ENCODE peak calls at places on chromosomes 1 and 21, in four cellular contexts. F, Q, G and C are unnamed samples.

GRCh38 chr1:29683472-29683871 is 447.1 kb downstream of the PTPRU start:
- DNase-seq in F (no peak), G (peak), Q (no peak), C (no peak)

GRCh38 chr1:207069858-207070506 is 16.9 kb downstream of the PFKFB2 start:
- DNase-seq in F (no peak), G (no peak), Q (no peak), C (no peak)

GRCh38 chr1:156703741-156704140 is 1.6 kb downstream of the CRABP2 start:
- DNase-seq in G (no peak), F (no peak), Q (no peak), C (no peak)

GRCh38 chr1:99707535-99708142 is 58.8 kb downstream of the FRRS1 start:
- DNase-seq in G (peak), F (peak), Q (peak), C (peak)

GRCh38 chr21:34599534-34600101 is 15.3 kb downstream of the RCAN1 start:
- DNase-seq in F (no peak), Q (no peak), G (no peak), C (no peak)

GRCh38 chr21:38847556-38847955 is 41.8 kb downstream of the ETS2 start:
- DNase-seq in F (no peak), G (no peak), Q (no peak), C (no peak)

GRCh38 chr1:231046730-231047395 is 6.8 kb upstream of the FAM89A start:
- DNase-seq in F (no peak), Q (no peak), G (no peak), C (no peak)

GRCh38 chr1:150165622-150166612 is 16.2 kb downstream of the PLEKHO1 start:
- DNase-seq in Q (peak), F (peak), G (no peak), C (no peak)

GRCh38 chr1:77438239-77438913 is 156.6 kb downstream of the AK5 start:
- DNase-seq in G (no peak), F (no peak), Q (no peak), C (no peak)

GRCh38 chr1:175481126-175482071 is 262.0 kb downstream of the TNR start:
- DNase-seq in Q (no peak), G (no peak), F (no peak), C (no peak)

GRCh38 chr1:70043806-70044205 is 161.6 kb downstream of the LRRC40 start:
- DNase-seq in G (no peak), Q (no peak), F (no peak), C (no peak)

GRCh38 chr1:50421366-50421748 is 1.9 kb downstream of the DMRTA2 start:
- DNase-seq in F (no peak), G (no peak), Q (no peak), C (no peak)

GRCh38 chr1:116871772-116872146 is 38.0 kb upstream of the PTGFRN start:
- DNase-seq in F (no peak), G (no peak), Q (no peak), C (no peak)

GRCh38 chr1:160860840-160861505 is 1.7 kb downstream of the CD244 start:
- DNase-seq in F (no peak), Q (no peak), G (no peak), C (no peak)

DNA sequence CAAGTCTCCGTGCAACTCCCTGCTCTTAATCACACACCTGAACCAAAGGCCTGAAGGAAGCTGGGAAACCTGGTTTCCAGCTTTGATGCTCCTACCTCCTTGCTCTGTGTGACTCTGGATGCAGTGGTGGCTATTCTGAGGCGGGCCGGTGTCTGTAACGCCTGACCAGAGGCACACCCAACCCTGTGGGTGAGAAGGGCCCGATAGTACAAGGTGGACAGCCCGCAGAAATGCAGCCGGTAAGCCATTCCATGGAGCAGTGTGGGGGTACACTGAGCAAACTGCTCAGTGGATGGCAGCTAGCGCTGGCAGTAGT is 36.1 kb downstream of the AHDC1 start:
- DNase-seq in G (no peak), Q (no peak), F (no peak), C (no peak)
- H3K4me3 ChIP-seq in G (no peak), Q (peak), F (peak), C (peak)

GRCh38 chr1:91278754-91279153 is 125.9 kb downstream of the HFM1 start:
- DNase-seq in Q (no peak), F (no peak), G (no peak), C (no peak)
- TF ChIP-seq CTCF in Q (no peak), F (no peak), G (peak), C (no peak)

GRCh38 chr1:1613509-1614082 is 1.7 kb upstream of the MIB2 start:
- DNase-seq in G (no peak), F (no peak), Q (no peak), C (no peak)
- H3K4me3 ChIP-seq in G (peak), F (peak), Q (peak), C (no peak)

DNA sequence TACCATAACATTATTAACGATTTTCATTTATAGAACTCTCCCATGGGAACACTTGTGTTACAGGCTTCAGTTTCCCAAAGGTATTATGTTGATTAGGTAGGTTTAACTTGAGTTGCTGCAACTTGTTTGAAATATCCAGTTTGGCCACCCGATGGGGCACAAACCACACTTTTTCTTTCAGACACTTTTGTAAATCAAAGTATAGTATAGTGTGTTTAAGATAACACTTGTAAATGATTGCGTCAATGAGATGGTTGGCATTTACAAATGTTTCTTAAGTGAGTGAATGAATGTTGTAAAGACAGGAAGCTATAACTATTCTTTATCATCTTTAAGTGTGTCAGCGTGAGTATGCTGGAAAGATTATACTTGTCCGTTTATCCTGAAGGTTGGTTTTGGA is 4.3 kb downstream of the XPR1 start:
- DNase-seq in Q (no peak), G (no peak), F (no peak), C (no peak)
- TF ChIP-seq CTCF in Q (no peak), G (peak), F (no peak), C (no peak)

GRCh38 chr1:184791199-184791935 is 36.7 kb upstream of the EDEM3 start:
- DNase-seq in F (no peak), Q (no peak), G (no peak), C (no peak)
- H3K4me3 ChIP-seq in F (no peak), Q (no peak), G (no peak), C (no peak)

DNA sequence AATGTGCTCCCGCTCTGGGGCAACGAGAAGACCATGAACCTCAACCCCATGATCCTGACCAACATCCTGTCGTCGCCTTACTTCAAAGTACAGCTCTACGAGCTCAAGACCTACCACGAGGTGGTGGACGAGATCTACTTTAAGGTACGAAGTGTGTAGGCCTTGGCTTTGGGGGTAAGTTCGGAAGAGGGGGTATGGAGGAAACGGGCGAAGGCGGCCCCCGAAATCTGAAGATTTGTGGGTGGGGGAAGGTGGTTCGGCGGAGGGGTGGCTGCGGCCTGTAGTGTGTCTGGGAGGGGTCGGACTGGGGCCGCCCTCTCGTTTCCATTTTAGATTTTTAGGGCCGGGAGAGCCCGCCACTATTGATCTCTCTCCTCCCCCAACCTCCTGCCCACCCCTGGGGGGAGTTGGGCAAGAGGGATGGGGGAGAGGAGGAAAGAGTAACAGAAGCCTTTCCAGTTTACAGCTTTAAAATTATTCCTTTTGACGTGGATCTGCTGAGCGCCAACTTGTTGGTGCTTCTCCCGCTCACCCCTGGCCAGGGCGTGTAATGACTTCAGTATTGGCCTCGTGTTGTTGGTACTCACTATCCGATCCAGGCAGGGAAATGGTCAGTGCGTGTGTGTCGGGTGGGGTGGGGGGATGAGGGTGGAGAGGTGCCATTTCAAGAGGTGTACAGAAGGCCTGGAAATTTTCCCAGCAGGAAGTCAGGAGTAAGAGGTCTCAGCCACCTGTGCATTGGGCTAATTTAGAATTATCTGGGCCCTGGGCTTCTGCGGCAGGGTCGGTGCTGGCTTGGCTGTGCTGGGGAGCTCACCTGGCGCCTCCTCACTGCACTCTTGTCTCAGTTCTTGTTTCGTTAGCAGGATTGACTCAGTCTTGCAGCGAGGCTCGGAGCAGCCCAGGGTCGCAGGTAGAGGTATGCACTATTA is 880 bp downstream of the PRPF38B start:
- DNase-seq in F (peak), Q (peak), G (peak), C (peak)
- TF ChIP-seq CTCF in F (peak), Q (peak), G (peak), C (peak)

DNA sequence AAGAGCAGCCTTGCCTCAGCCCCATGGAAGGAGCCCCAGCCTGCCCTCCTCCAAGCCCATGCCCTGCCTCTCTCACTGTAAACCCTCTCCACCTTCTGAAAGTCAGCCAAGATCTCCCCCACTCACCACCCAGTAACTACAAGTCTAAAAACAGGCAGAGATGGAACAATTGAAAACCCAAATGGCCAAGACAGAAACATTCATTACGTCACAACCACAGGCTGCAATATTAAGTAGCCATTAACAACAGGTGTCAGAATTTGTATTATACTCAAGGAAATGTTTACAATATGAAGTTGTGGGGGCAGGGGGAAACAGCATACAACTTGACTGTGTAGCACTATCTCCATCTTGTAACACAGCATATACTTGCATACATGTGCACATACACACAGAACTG is 2.4 kb downstream of the IRF6 start:
- DNase-seq in F (no peak), Q (no peak), G (no peak), C (no peak)
- H3K4me3 ChIP-seq in F (no peak), Q (no peak), G (no peak), C (no peak)